ENCODE peak calls at places on chromosomes 7 and 10, in eight cellular contexts. J, L, M, B, F, Q, U and S are unnamed samples. For H3K27me3, the result is how much of the 10 kb centered on the place peaks cover.

GRCh38 chr7:134547738-134548054 is 1.2 kb upstream of the AKR1B15 start:
- DNase-seq in F (peak), B (no peak), L (peak), J (peak), Q (peak), M (peak), U (peak), S (peak)

GRCh38 chr7:3200504-3200903 is 100.5 kb upstream of the SDK1 start:
- DNase-seq in Q (no peak), B (no peak), L (no peak), M (no peak), F (peak), J (peak), U (peak), S (peak)

GRCh38 chr10:31278279-31278941 is 40.6 kb upstream of the ZEB1 start:
- DNase-seq in Q (no peak), F (no peak), U (no peak), B (no peak), L (no peak), J (peak), M (no peak), S (no peak)

GRCh38 chr10:92627845-92628480 is 35.0 kb downstream of the KIF11 start:
- DNase-seq in J (peak), U (peak), B (no peak), M (no peak), F (no peak), L (no peak), Q (no peak), S (peak)

GRCh38 chr7:31119249-31119648 is 67.1 kb downstream of the ADCYAP1R1 start:
- DNase-seq in J (no peak), Q (no peak), L (no peak), B (no peak), M (no peak), U (no peak), F (no peak), S (no peak)

GRCh38 chr10:3874988-3875841 is 90.2 kb upstream of the KLF6 start:
- DNase-seq in L (no peak), F (no peak), J (no peak), U (no peak), M (peak), B (no peak), Q (peak), S (no peak)

GRCh38 chr7:80098795-80099194 is 35.8 kb upstream of the GNAI1 start:
- DNase-seq in Q (no peak), U (no peak), M (no peak), J (no peak), B (no peak), L (no peak), F (no peak), S (no peak)

GRCh38 chr10:116913681-116914080 is 64.4 kb downstream of the ENO4 start:
- DNase-seq in L (no peak), U (peak), F (no peak), B (no peak), Q (no peak), M (no peak), J (no peak), S (no peak)

GRCh38 chr7:97075928-97076327 is 41.6 kb upstream of the SDHAF3 start:
- DNase-seq in M (no peak), Q (no peak), L (no peak), F (peak), B (peak), J (no peak), U (no peak), S (no peak)

GRCh38 chr10:53839437-53840039 is 961.5 kb downstream of the PCDH15 start:
- DNase-seq in L (no peak), B (no peak), F (peak), M (no peak), U (peak), J (peak), Q (no peak), S (peak)

GRCh38 chr10:110208614-110209398 is 1.4 kb downstream of the MXI1 start:
- DNase-seq in L (no peak), J (peak), B (no peak), M (peak), Q (peak), F (peak), U (peak), S (peak)

GRCh38 chr10:79391231-79392019 is 44.2 kb downstream of the PPIF start:
- DNase-seq in U (no peak), J (no peak), F (no peak), L (peak), B (no peak), Q (peak), M (peak), S (no peak)

GRCh38 chr7:74093671-74094223 is 10.1 kb downstream of the LIMK1 start:
- DNase-seq in J (no peak), B (no peak), Q (peak), M (no peak), F (no peak), U (no peak), L (no peak), S (no peak)

GRCh38 chr10:132735923-132736391 is 50.0 kb downstream of the NKX6-2 start:
- DNase-seq in Q (no peak), U (no peak), J (no peak), M (no peak), F (no peak), L (no peak), B (no peak), S (no peak)

GRCh38 chr10:71156436-71156835 is 55.9 kb upstream of the UNC5B start:
- DNase-seq in F (no peak), J (peak), L (no peak), M (no peak), B (no peak), U (no peak), Q (no peak), S (no peak)

GRCh38 chr7:25091757-25092156 is 33.3 kb downstream of the CYCS start:
- DNase-seq in L (no peak), U (no peak), Q (no peak), M (no peak), F (no peak), B (no peak), J (no peak), S (no peak)

GRCh38 chr7:25091129-25091528 is 33.9 kb downstream of the CYCS start:
- DNase-seq in F (no peak), M (no peak), U (no peak), Q (no peak), L (no peak), J (no peak), B (no peak), S (no peak)

GRCh38 chr7:25090374-25090773 is 34.7 kb downstream of the CYCS start:
- DNase-seq in L (no peak), B (no peak), J (no peak), Q (no peak), F (no peak), U (no peak), M (no peak), S (no peak)

GRCh38 chr7:25095516-25096345 is 29.3 kb downstream of the CYCS start:
- DNase-seq in Q (no peak), M (no peak), F (no peak), L (no peak), B (no peak), J (peak), U (no peak), S (no peak)

GRCh38 chr7:25093268-25093802 is 31.7 kb downstream of the CYCS start:
- DNase-seq in J (peak), L (peak), F (peak), Q (peak), B (no peak), U (peak), M (peak), S (peak)
- TF ChIP-seq CTCF in J (peak), L (peak), F (peak), Q (peak), B (peak), U (peak), M (peak), S (peak)

GRCh38 chr10:102476466-102477141 is 25.3 kb upstream of the C10orf95 start:
- DNase-seq in Q (no peak), L (peak), J (no peak), M (no peak), U (no peak), B (no peak), F (no peak), S (no peak)

GRCh38 chr10:102480396-102480795 is 22.1 kb downstream of the ACTR1A start:
- DNase-seq in J (no peak), F (no peak), L (no peak), U (no peak), B (no peak), Q (no peak), M (no peak), S (no peak)

GRCh38 chr10:102475451-102476040 is 24.2 kb upstream of the C10orf95 start:
- DNase-seq in J (no peak), F (no peak), B (no peak), L (no peak), M (no peak), U (no peak), Q (no peak), S (no peak)

GRCh38 chr10:102484021-102484420 is 18.5 kb downstream of the ACTR1A start:
- DNase-seq in J (no peak), M (no peak), Q (no peak), F (no peak), B (no peak), U (no peak), L (no peak), S (no peak)

DNA sequence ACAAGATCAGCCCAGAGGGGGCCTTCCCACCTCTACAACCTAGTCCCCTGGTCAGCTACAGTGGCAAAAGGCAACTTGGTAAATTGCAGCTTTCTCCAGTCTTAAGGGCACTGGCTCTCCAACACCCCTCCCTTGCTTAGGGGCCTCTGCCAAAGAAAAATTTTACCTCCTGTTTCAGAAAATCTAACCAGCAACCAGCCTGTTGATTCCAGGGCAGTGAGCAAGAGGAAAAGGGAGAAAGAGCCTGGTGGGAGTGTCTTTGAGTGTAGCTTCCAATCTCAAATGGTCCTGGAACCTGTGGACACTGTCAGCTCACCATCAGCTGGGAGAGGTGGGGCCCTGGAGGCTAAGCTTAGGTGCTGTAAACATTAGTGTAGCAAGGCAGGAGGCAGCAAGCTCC is 22.9 kb downstream of the ACTR1A start:
- DNase-seq in U (no peak), B (no peak), L (no peak), F (no peak), J (no peak), Q (no peak), M (no peak), S (no peak)
- H3K27me3 ChIP-seq in U (under half), B (under half), L (under half), F (under half), J (under half), Q (under half), M (under half), S (under half)

GRCh38 chr10:118594392-118595063 is 920 bp downstream of the PRLHR start:
- DNase-seq in M (peak), J (peak), B (no peak), L (peak), U (peak), F (no peak), Q (peak), S (peak)
- TF ChIP-seq CTCF in M (no peak), J (peak), B (peak), L (peak), U (peak), F (no peak), Q (peak), S (no peak)

GRCh38 chr10:103493911-103494877 is 689 bp downstream of the NEURL1 start:
- DNase-seq in U (no peak), B (no peak), F (no peak), M (no peak), Q (peak), L (no peak), J (no peak), S (no peak)
- H3K27me3 ChIP-seq in U (under half), B (under half), F (under half), M (under half), Q (under half), L (under half), J (half or more), S (half or more)

GRCh38 chr10:128990986-128991385 is 476.1 kb upstream of the MGMT start:
- DNase-seq in J (no peak), B (no peak), L (no peak), M (no peak), U (no peak), F (no peak), Q (no peak), S (no peak)
- TF ChIP-seq CTCF in J (no peak), B (no peak), L (no peak), M (no peak), U (no peak), F (no peak), Q (no peak), S (no peak)

GRCh38 chr10:131316321-131317075 is 5.0 kb upstream of the TCERG1L start:
- DNase-seq in U (no peak), J (no peak), M (no peak), B (no peak), L (no peak), Q (no peak), F (no peak), S (no peak)
- H3K27me3 ChIP-seq in U (under half), J (under half), M (under half), B (under half), L (under half), Q (under half), F (under half), S (under half)

GRCh38 chr7:155003215-155003999 is 483 bp upstream of the PAXIP1 start:
- DNase-seq in F (peak), Q (peak), L (peak), U (peak), J (peak), B (peak), M (peak), S (peak)

GRCh38 chr7:155002411-155003214 is at the start of gene PAXIP1:
- DNase-seq in L (peak), U (no peak), Q (peak), B (no peak), M (no peak), F (peak), J (no peak), S (peak)

GRCh38 chr7:155011081-155011480 is 8.2 kb upstream of the PAXIP1 start:
- DNase-seq in U (no peak), J (no peak), L (no peak), M (no peak), B (no peak), F (peak), Q (no peak), S (no peak)

GRCh38 chr7:155009570-155010157 is 6.7 kb upstream of the PAXIP1 start:
- DNase-seq in B (no peak), J (peak), U (no peak), Q (no peak), F (peak), L (no peak), M (no peak), S (peak)

GRCh38 chr7:155007947-155008346 is 5.0 kb upstream of the PAXIP1 start:
- DNase-seq in B (no peak), Q (no peak), F (no peak), U (peak), J (peak), M (no peak), L (no peak), S (peak)
- TF ChIP-seq CTCF in B (peak), Q (no peak), F (peak), U (peak), J (peak), M (peak), L (peak), S (peak)